ENCODE peak calls at places on chromosomes 2 and 18, in four cellular contexts. K, V, Q and Z are unnamed samples.
A peak's percentile ranks its signal among the peaks of the same experiment; 100 is the strongest.

GRCh38 chr18:48023334-48024008 is 93.0 kb upstream of the SMAD2 start:
- DNase-seq in Q (no peak), K (no peak), V (no peak), Z (no peak)

GRCh38 chr2:127530245-127531132 is 4.2 kb upstream of the IWS1 start:
- DNase-seq in Q (no peak), V (no peak), K (no peak), Z (no peak)

GRCh38 chr2:230443540-230443939 is 27.5 kb downstream of the SP100 start:
- DNase-seq in V (peak; percentile 12), K (no peak), Q (peak; percentile 29), Z (no peak)

GRCh38 chr2:62221141-62221540 is 25.2 kb downstream of the B3GNT2 start:
- DNase-seq in K (no peak), V (peak; percentile 27), Q (no peak), Z (no peak)

GRCh38 chr2:140349695-140350094 is 1569.5 kb upstream of the NXPH2 start:
- DNase-seq in Q (no peak), V (no peak), K (no peak), Z (no peak)

GRCh38 chr2:231387904-231388724 is 7.4 kb upstream of the B3GNT7 start:
- DNase-seq in V (peak; percentile 9), K (no peak), Q (no peak), Z (no peak)

GRCh38 chr2:224038049-224038829 is 847 bp downstream of the SERPINE2 start:
- DNase-seq in K (no peak), Q (no peak), V (no peak), Z (no peak)

GRCh38 chr2:134782792-134783191 is 55.6 kb upstream of the ACMSD start:
- DNase-seq in V (peak; percentile 34), K (peak; percentile 3), Q (no peak), Z (no peak)

GRCh38 chr2:28730641-28731146 is 20.9 kb upstream of the PPP1CB start:
- DNase-seq in K (no peak), V (no peak), Q (no peak), Z (no peak)

GRCh38 chr2:203730076-203730729 is 23.8 kb downstream of the CD28 start:
- DNase-seq in Q (no peak), V (no peak), K (no peak), Z (no peak)

GRCh38 chr2:188659656-188660406 is 314.3 kb upstream of the COL3A1 start:
- DNase-seq in K (no peak), V (no peak), Q (no peak), Z (no peak)

GRCh38 chr2:70962211-70962884 is 16.1 kb upstream of the ANKRD53 start:
- DNase-seq in V (no peak), Q (no peak), K (no peak), Z (no peak)

GRCh38 chr2:63049291-63050185 is 1.1 kb upstream of the OTX1 start:
- DNase-seq in Q (no peak), K (no peak), V (no peak), Z (no peak)

GRCh38 chr2:71555798-71556454 is 102.6 kb downstream of the DYSF start:
- DNase-seq in V (no peak), Q (no peak), K (no peak), Z (no peak)

GRCh38 chr2:48998449-48998848 is 155.9 kb downstream of the FSHR start:
- DNase-seq in K (no peak), V (no peak), Q (no peak), Z (no peak)